ENCODE peak calls at places on chromosomes 5 and 9, in four cellular contexts. One of them, this sample, is unnamed.

GRCh38 chr5:123512631-123513461 is 869 bp downstream of the CSNK1G3 start:
- DNase-seq in glutamatergic neuron: peak
- DNase-seq in small intestine: peak
- DNase-seq in NCI-H187: peak
- DNase-seq in this sample: peak

GRCh38 chr9:16143947-16144890 is 591.4 kb downstream of the CCDC171 start:
- DNase-seq in glutamatergic neuron: no peak
- DNase-seq in small intestine: no peak
- DNase-seq in NCI-H187: no peak
- DNase-seq in this sample: no peak

GRCh38 chr9:134375011-134375390 is 48.7 kb downstream of the RXRA start:
- DNase-seq in glutamatergic neuron: no peak
- DNase-seq in small intestine: no peak
- DNase-seq in NCI-H187: no peak
- DNase-seq in this sample: no peak

GRCh38 chr9:16505159-16505558 is 365.3 kb downstream of the BNC2 start:
- DNase-seq in glutamatergic neuron: no peak
- DNase-seq in small intestine: no peak
- DNase-seq in NCI-H187: no peak
- DNase-seq in this sample: no peak

GRCh38 chr9:5608298-5609254 is 20.3 kb upstream of the RIC1 start:
- DNase-seq in glutamatergic neuron: no peak
- DNase-seq in small intestine: peak
- DNase-seq in NCI-H187: no peak
- DNase-seq in this sample: no peak

GRCh38 chr5:132487095-132487428 is 3.5 kb downstream of the IRF1 start:
- DNase-seq in glutamatergic neuron: no peak
- DNase-seq in small intestine: no peak
- DNase-seq in NCI-H187: no peak
- DNase-seq in this sample: peak

GRCh38 chr5:67335391-67335790 is 138.8 kb upstream of the CD180 start:
- DNase-seq in glutamatergic neuron: no peak
- DNase-seq in small intestine: no peak
- DNase-seq in NCI-H187: no peak
- DNase-seq in this sample: no peak

GRCh38 chr5:59142138-59142537 is 559.3 kb downstream of the RAB3C start:
- DNase-seq in glutamatergic neuron: no peak
- DNase-seq in small intestine: no peak
- DNase-seq in NCI-H187: no peak
- DNase-seq in this sample: no peak

This sample was measured in transverse colon.